ENCODE peak calls at places on chromosomes 1 and 21, in ten cellular contexts. One of them, this sample, is unnamed.

GRCh38 chr1:177943999-177944672 is 25.7 kb downstream of the SEC16B start:
- DNase-seq in ascending aorta: no peak
- DNase-seq in fibroblast of mammary gland: no peak
- DNase-seq in endodermal cell: no peak
- DNase-seq in left ventricle myocardium inferior: no peak
- DNase-seq in fibroblast of pulmonary artery: peak
- DNase-seq in astrocyte: no peak
- DNase-seq in breast epithelium: no peak
- DNase-seq in dorsolateral prefrontal cortex: no peak
- DNase-seq in testis: peak
- DNase-seq in this sample: no peak

GRCh38 chr1:156591432-156592157 is at the start of gene NAXE:
- DNase-seq in fibroblast of mammary gland: peak
- DNase-seq in testis: peak
- DNase-seq in ascending aorta: peak
- DNase-seq in astrocyte: peak
- DNase-seq in fibroblast of pulmonary artery: peak
- DNase-seq in breast epithelium: peak
- DNase-seq in dorsolateral prefrontal cortex: peak
- DNase-seq in left ventricle myocardium inferior: peak
- DNase-seq in endodermal cell: peak
- DNase-seq in this sample: peak

GRCh38 chr1:177228721-177229088 is 57.9 kb downstream of the BRINP2 start:
- DNase-seq in left ventricle myocardium inferior: no peak
- DNase-seq in ascending aorta: no peak
- DNase-seq in breast epithelium: no peak
- DNase-seq in endodermal cell: no peak
- DNase-seq in dorsolateral prefrontal cortex: no peak
- DNase-seq in testis: no peak
- DNase-seq in astrocyte: peak
- DNase-seq in fibroblast of mammary gland: peak
- DNase-seq in fibroblast of pulmonary artery: peak
- DNase-seq in this sample: no peak

GRCh38 chr1:79682478-79682877 is 675.9 kb upstream of the ADGRL4 start:
- DNase-seq in astrocyte: no peak
- DNase-seq in testis: no peak
- DNase-seq in left ventricle myocardium inferior: no peak
- DNase-seq in dorsolateral prefrontal cortex: no peak
- DNase-seq in fibroblast of pulmonary artery: no peak
- DNase-seq in ascending aorta: no peak
- DNase-seq in fibroblast of mammary gland: no peak
- DNase-seq in breast epithelium: no peak
- DNase-seq in endodermal cell: no peak
- DNase-seq in this sample: no peak

GRCh38 chr1:234231893-234232276 is 141.4 kb upstream of the COA6 start:
- DNase-seq in left ventricle myocardium inferior: no peak
- DNase-seq in fibroblast of pulmonary artery: no peak
- DNase-seq in dorsolateral prefrontal cortex: no peak
- DNase-seq in testis: no peak
- DNase-seq in endodermal cell: no peak
- DNase-seq in fibroblast of mammary gland: no peak
- DNase-seq in ascending aorta: no peak
- DNase-seq in astrocyte: no peak
- DNase-seq in breast epithelium: no peak
- DNase-seq in this sample: no peak

GRCh38 chr1:44696789-44697188 is 22.3 kb downstream of the ARMH1 start:
- DNase-seq in left ventricle myocardium inferior: peak
- DNase-seq in dorsolateral prefrontal cortex: no peak
- DNase-seq in ascending aorta: no peak
- DNase-seq in astrocyte: no peak
- DNase-seq in fibroblast of pulmonary artery: no peak
- DNase-seq in endodermal cell: no peak
- DNase-seq in testis: no peak
- DNase-seq in breast epithelium: no peak
- DNase-seq in fibroblast of mammary gland: no peak
- DNase-seq in this sample: no peak

GRCh38 chr1:221740941-221741363 is 937 bp downstream of the DUSP10 start:
- DNase-seq in endodermal cell: no peak
- DNase-seq in fibroblast of mammary gland: peak
- DNase-seq in ascending aorta: no peak
- DNase-seq in breast epithelium: peak
- DNase-seq in astrocyte: no peak
- DNase-seq in dorsolateral prefrontal cortex: no peak
- DNase-seq in left ventricle myocardium inferior: no peak
- DNase-seq in fibroblast of pulmonary artery: peak
- DNase-seq in testis: no peak
- DNase-seq in this sample: no peak

GRCh38 chr1:153659175-153659534 is 652 bp downstream of the SNAPIN start:
- DNase-seq in fibroblast of mammary gland: no peak
- DNase-seq in astrocyte: no peak
- DNase-seq in breast epithelium: no peak
- DNase-seq in fibroblast of pulmonary artery: no peak
- DNase-seq in dorsolateral prefrontal cortex: no peak
- DNase-seq in left ventricle myocardium inferior: no peak
- DNase-seq in ascending aorta: no peak
- DNase-seq in endodermal cell: no peak
- DNase-seq in testis: no peak
- DNase-seq in this sample: no peak

GRCh38 chr1:8157765-8158164 is 131.7 kb upstream of the ERRFI1 start:
- DNase-seq in breast epithelium: no peak
- DNase-seq in testis: no peak
- DNase-seq in fibroblast of pulmonary artery: no peak
- DNase-seq in endodermal cell: no peak
- DNase-seq in left ventricle myocardium inferior: no peak
- DNase-seq in fibroblast of mammary gland: no peak
- DNase-seq in ascending aorta: no peak
- DNase-seq in dorsolateral prefrontal cortex: no peak
- DNase-seq in astrocyte: no peak
- DNase-seq in this sample: no peak

GRCh38 chr1:207876129-207876528 is 34.8 kb downstream of the CD34 start:
- DNase-seq in ascending aorta: peak
- DNase-seq in endodermal cell: peak
- DNase-seq in fibroblast of mammary gland: no peak
- DNase-seq in testis: no peak
- DNase-seq in left ventricle myocardium inferior: no peak
- DNase-seq in breast epithelium: peak
- DNase-seq in fibroblast of pulmonary artery: no peak
- DNase-seq in astrocyte: no peak
- DNase-seq in dorsolateral prefrontal cortex: no peak
- DNase-seq in this sample: no peak

GRCh38 chr1:17757426-17757825 is 2.3 kb downstream of the ACTL8 start:
- DNase-seq in left ventricle myocardium inferior: no peak
- DNase-seq in astrocyte: no peak
- DNase-seq in fibroblast of pulmonary artery: no peak
- DNase-seq in ascending aorta: no peak
- DNase-seq in breast epithelium: no peak
- DNase-seq in testis: no peak
- DNase-seq in endodermal cell: no peak
- DNase-seq in fibroblast of mammary gland: no peak
- DNase-seq in dorsolateral prefrontal cortex: no peak
- DNase-seq in this sample: no peak

GRCh38 chr1:202710070-202711025 is at the start of gene SYT2:
- DNase-seq in testis: peak
- DNase-seq in ascending aorta: no peak
- DNase-seq in breast epithelium: no peak
- DNase-seq in left ventricle myocardium inferior: peak
- DNase-seq in endodermal cell: peak
- DNase-seq in fibroblast of mammary gland: no peak
- DNase-seq in fibroblast of pulmonary artery: peak
- DNase-seq in astrocyte: no peak
- DNase-seq in dorsolateral prefrontal cortex: no peak
- DNase-seq in this sample: peak

GRCh38 chr1:15388201-15388880 is 21.3 kb upstream of the EFHD2 start:
- DNase-seq in left ventricle myocardium inferior: no peak
- DNase-seq in endodermal cell: no peak
- DNase-seq in fibroblast of mammary gland: no peak
- DNase-seq in dorsolateral prefrontal cortex: no peak
- DNase-seq in astrocyte: no peak
- DNase-seq in fibroblast of pulmonary artery: no peak
- DNase-seq in ascending aorta: no peak
- DNase-seq in testis: no peak
- DNase-seq in breast epithelium: no peak
- DNase-seq in this sample: no peak

GRCh38 chr1:9253706-9254105 is 19.1 kb downstream of the H6PD start:
- DNase-seq in fibroblast of mammary gland: no peak
- DNase-seq in left ventricle myocardium inferior: no peak
- DNase-seq in endodermal cell: no peak
- DNase-seq in astrocyte: no peak
- DNase-seq in ascending aorta: no peak
- DNase-seq in testis: no peak
- DNase-seq in fibroblast of pulmonary artery: peak
- DNase-seq in dorsolateral prefrontal cortex: no peak
- DNase-seq in breast epithelium: no peak
- DNase-seq in this sample: no peak

GRCh38 chr1:211114446-211114845 is 19.5 kb downstream of the KCNH1 start:
- DNase-seq in fibroblast of mammary gland: no peak
- DNase-seq in dorsolateral prefrontal cortex: no peak
- DNase-seq in astrocyte: no peak
- DNase-seq in testis: no peak
- DNase-seq in endodermal cell: no peak
- DNase-seq in breast epithelium: no peak
- DNase-seq in fibroblast of pulmonary artery: no peak
- DNase-seq in ascending aorta: no peak
- DNase-seq in left ventricle myocardium inferior: no peak
- DNase-seq in this sample: no peak

DNA sequence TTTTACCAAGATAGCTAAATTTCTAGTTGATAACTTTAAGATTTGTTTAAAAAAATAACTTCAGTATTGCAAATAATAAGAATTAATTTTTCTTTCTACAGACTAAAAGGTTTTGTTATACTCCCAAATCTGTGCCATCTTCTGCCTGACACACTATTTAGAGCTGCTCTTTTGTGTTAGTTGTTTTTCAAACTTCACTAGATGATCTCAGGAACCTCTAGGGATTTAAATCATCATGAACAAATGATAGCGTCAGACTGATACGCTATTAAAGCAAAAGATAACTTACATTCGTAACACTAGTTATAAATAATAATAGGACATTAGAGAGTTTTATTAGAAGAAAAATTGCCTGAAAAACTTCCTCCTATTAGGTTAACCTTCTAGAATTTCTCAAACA is 243.1 kb upstream of the CXADR start:
- DNase-seq in dorsolateral prefrontal cortex: no peak
- DNase-seq in fibroblast of pulmonary artery: no peak
- DNase-seq in astrocyte: no peak
- DNase-seq in left ventricle myocardium inferior: no peak
- DNase-seq in ascending aorta: no peak
- DNase-seq in endodermal cell: no peak
- DNase-seq in breast epithelium: no peak
- DNase-seq in fibroblast of mammary gland: peak
- DNase-seq in testis: no peak
- DNase-seq in this sample: no peak
- H3K4me3 ChIP-seq in dorsolateral prefrontal cortex: no peak
- H3K4me3 ChIP-seq in fibroblast of pulmonary artery: no peak
- H3K4me3 ChIP-seq in astrocyte: no peak
- H3K4me3 ChIP-seq in left ventricle myocardium inferior: no peak
- H3K4me3 ChIP-seq in ascending aorta: no peak
- H3K4me3 ChIP-seq in endodermal cell: no peak
- H3K4me3 ChIP-seq in breast epithelium: no peak
- H3K4me3 ChIP-seq in fibroblast of mammary gland: no peak
- H3K4me3 ChIP-seq in testis: no peak
- H3K4me3 ChIP-seq in this sample: no peak

DNA sequence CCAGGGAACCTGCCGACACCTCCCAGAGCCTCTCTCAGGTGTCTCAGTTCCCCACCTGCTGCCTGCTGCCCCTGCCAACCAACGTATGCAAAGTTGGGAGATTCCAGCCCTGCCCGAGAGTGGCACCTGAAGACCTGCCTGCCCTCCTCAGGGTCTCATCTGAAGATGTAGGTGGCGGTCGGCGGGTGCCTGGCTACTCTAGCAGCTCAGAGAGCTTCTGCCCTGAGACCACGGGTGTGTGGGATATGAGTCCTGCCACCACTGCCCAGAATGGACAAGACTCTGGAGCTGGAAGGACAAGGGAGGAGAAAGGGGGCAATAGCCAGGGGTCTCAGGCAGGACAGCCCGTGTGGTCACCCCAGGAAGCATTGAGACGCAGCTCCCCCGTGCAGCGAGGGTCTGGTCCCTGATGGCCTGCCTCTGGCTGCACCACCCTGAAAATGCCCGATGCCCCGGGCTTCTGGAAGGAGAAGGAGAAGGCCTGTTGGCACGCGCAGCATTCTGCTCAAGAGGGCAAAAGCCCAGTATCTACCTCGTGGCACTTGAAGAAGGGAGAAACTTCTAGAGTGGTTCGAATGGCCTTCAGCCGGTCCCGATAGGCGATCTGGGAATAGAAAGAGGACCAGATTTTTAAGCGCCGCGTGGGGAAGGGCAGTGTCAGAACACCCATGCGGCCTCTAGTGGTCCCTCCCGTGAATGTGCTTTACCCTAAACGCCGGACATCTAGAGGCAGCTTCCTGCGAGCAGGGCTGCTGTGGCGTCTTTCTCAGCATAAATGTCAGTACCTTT is 88.8 kb downstream of the STUM start:
- DNase-seq in dorsolateral prefrontal cortex: peak
- DNase-seq in left ventricle myocardium inferior: peak
- DNase-seq in fibroblast of mammary gland: peak
- DNase-seq in endodermal cell: peak
- DNase-seq in breast epithelium: no peak
- DNase-seq in fibroblast of pulmonary artery: peak
- DNase-seq in testis: peak
- DNase-seq in ascending aorta: peak
- DNase-seq in astrocyte: no peak
- DNase-seq in this sample: peak
- TF ChIP-seq CTCF in dorsolateral prefrontal cortex: peak
- TF ChIP-seq CTCF in left ventricle myocardium inferior: peak
- TF ChIP-seq CTCF in fibroblast of mammary gland: peak
- TF ChIP-seq CTCF in endodermal cell: peak
- TF ChIP-seq CTCF in breast epithelium: no peak
- TF ChIP-seq CTCF in fibroblast of pulmonary artery: peak
- TF ChIP-seq CTCF in testis: peak
- TF ChIP-seq CTCF in ascending aorta: peak
- TF ChIP-seq CTCF in astrocyte: peak
- TF ChIP-seq CTCF in this sample: peak

DNA sequence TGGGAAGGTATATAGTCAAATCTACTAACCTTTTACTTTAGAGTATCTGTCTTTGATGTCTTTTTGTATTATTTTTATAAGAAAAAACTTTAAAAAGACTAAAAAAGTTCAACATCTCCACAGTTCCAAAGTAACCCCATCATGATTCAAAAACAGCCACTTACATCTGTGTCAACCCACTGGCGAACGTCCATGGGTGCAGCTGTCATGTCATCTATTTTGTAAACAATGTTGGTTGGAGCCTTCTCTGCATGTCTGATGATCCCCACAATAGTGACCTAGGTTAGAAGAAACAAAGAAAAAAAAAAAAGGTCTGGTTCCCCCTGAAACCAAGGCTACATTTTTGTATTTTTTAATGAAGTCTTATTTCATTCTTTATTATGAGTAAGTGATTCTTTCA is 28.0 kb upstream of the SMPDL3B start:
- DNase-seq in fibroblast of mammary gland: no peak
- DNase-seq in fibroblast of pulmonary artery: no peak
- DNase-seq in left ventricle myocardium inferior: no peak
- DNase-seq in astrocyte: no peak
- DNase-seq in dorsolateral prefrontal cortex: no peak
- DNase-seq in ascending aorta: no peak
- DNase-seq in endodermal cell: no peak
- DNase-seq in testis: no peak
- DNase-seq in breast epithelium: no peak
- DNase-seq in this sample: no peak
- H3K4me3 ChIP-seq in fibroblast of mammary gland: no peak
- H3K4me3 ChIP-seq in fibroblast of pulmonary artery: no peak
- H3K4me3 ChIP-seq in left ventricle myocardium inferior: no peak
- H3K4me3 ChIP-seq in astrocyte: no peak
- H3K4me3 ChIP-seq in dorsolateral prefrontal cortex: no peak
- H3K4me3 ChIP-seq in ascending aorta: no peak
- H3K4me3 ChIP-seq in endodermal cell: no peak
- H3K4me3 ChIP-seq in testis: no peak
- H3K4me3 ChIP-seq in breast epithelium: no peak
- H3K4me3 ChIP-seq in this sample: no peak

GRCh38 chr1:160789702-160790611 is 6.0 kb upstream of the LY9 start:
- DNase-seq in endodermal cell: no peak
- DNase-seq in left ventricle myocardium inferior: no peak
- DNase-seq in testis: no peak
- DNase-seq in fibroblast of pulmonary artery: no peak
- DNase-seq in breast epithelium: no peak
- DNase-seq in ascending aorta: no peak
- DNase-seq in dorsolateral prefrontal cortex: no peak
- DNase-seq in astrocyte: no peak
- DNase-seq in fibroblast of mammary gland: no peak
- DNase-seq in this sample: no peak
- TF ChIP-seq CTCF in endodermal cell: no peak
- TF ChIP-seq CTCF in left ventricle myocardium inferior: no peak
- TF ChIP-seq CTCF in testis: no peak
- TF ChIP-seq CTCF in fibroblast of pulmonary artery: no peak
- TF ChIP-seq CTCF in breast epithelium: no peak
- TF ChIP-seq CTCF in ascending aorta: no peak
- TF ChIP-seq CTCF in dorsolateral prefrontal cortex: no peak
- TF ChIP-seq CTCF in astrocyte: no peak
- TF ChIP-seq CTCF in fibroblast of mammary gland: no peak
- TF ChIP-seq CTCF in this sample: no peak

This sample was measured in foreskin fibroblast.